ENCODE peak calls at places on chromosome 1, in nine cellular contexts. One of them, this sample, is unnamed.

GRCh38 chr1:1069061-1069710 is 4.9 kb downstream of the RNF223 start:
- DNase-seq in HCT116: peak; percentile 65
- DNase-seq in lower lobe of right lung: peak; percentile 82
- DNase-seq in cardiac muscle cell: peak; percentile 55
- DNase-seq in CD8-positive, alpha-beta T cell: peak; percentile 97
- DNase-seq in AG04450: no peak
- DNase-seq in astrocyte of the cerebellum: no peak
- DNase-seq in IMR-90: peak; percentile 40
- DNase-seq in esophagus squamous epithelium: no peak
- DNase-seq in this sample: peak; percentile 46

GRCh38 chr1:58782308-58783089 is 1.3 kb downstream of the JUN start:
- DNase-seq in HCT116: no peak
- DNase-seq in lower lobe of right lung: peak; percentile 81
- DNase-seq in cardiac muscle cell: peak; percentile 68
- DNase-seq in CD8-positive, alpha-beta T cell: peak; percentile 80
- DNase-seq in AG04450: no peak
- DNase-seq in astrocyte of the cerebellum: no peak
- DNase-seq in IMR-90: peak; percentile 22
- DNase-seq in esophagus squamous epithelium: peak; percentile 31
- DNase-seq in this sample: no peak

GRCh38 chr1:172530000-172530399 is 3.0 kb upstream of the SUCO start:
- DNase-seq in HCT116: no peak
- DNase-seq in lower lobe of right lung: no peak
- DNase-seq in cardiac muscle cell: no peak
- DNase-seq in CD8-positive, alpha-beta T cell: no peak
- DNase-seq in AG04450: no peak
- DNase-seq in astrocyte of the cerebellum: no peak
- DNase-seq in IMR-90: no peak
- DNase-seq in esophagus squamous epithelium: no peak
- DNase-seq in this sample: no peak

GRCh38 chr1:245526141-245526540 is 371.4 kb downstream of the KIF26B start:
- DNase-seq in HCT116: no peak
- DNase-seq in lower lobe of right lung: no peak
- DNase-seq in cardiac muscle cell: no peak
- DNase-seq in CD8-positive, alpha-beta T cell: no peak
- DNase-seq in AG04450: no peak
- DNase-seq in astrocyte of the cerebellum: no peak
- DNase-seq in IMR-90: no peak
- DNase-seq in esophagus squamous epithelium: no peak
- DNase-seq in this sample: no peak

GRCh38 chr1:169692766-169693460 is 18.5 kb downstream of the SELL start:
- DNase-seq in HCT116: no peak
- DNase-seq in lower lobe of right lung: no peak
- DNase-seq in cardiac muscle cell: no peak
- DNase-seq in CD8-positive, alpha-beta T cell: no peak
- DNase-seq in AG04450: no peak
- DNase-seq in astrocyte of the cerebellum: no peak
- DNase-seq in IMR-90: no peak
- DNase-seq in esophagus squamous epithelium: no peak
- DNase-seq in this sample: peak; percentile 37

GRCh38 chr1:31377361-31377863 is 4.5 kb upstream of the FABP3 start:
- DNase-seq in HCT116: no peak
- DNase-seq in lower lobe of right lung: no peak
- DNase-seq in cardiac muscle cell: no peak
- DNase-seq in CD8-positive, alpha-beta T cell: no peak
- DNase-seq in AG04450: no peak
- DNase-seq in astrocyte of the cerebellum: no peak
- DNase-seq in IMR-90: no peak
- DNase-seq in esophagus squamous epithelium: no peak
- DNase-seq in this sample: no peak

GRCh38 chr1:25702101-25702775 is 85.6 kb downstream of the MAN1C1 start:
- DNase-seq in HCT116: no peak
- DNase-seq in lower lobe of right lung: no peak
- DNase-seq in cardiac muscle cell: peak; percentile 50
- DNase-seq in CD8-positive, alpha-beta T cell: no peak
- DNase-seq in AG04450: no peak
- DNase-seq in astrocyte of the cerebellum: no peak
- DNase-seq in IMR-90: peak; percentile 57
- DNase-seq in esophagus squamous epithelium: no peak
- DNase-seq in this sample: no peak

GRCh38 chr1:31798086-31798432 is 17.8 kb downstream of the SPOCD1 start:
- DNase-seq in HCT116: no peak
- DNase-seq in lower lobe of right lung: no peak
- DNase-seq in cardiac muscle cell: no peak
- DNase-seq in CD8-positive, alpha-beta T cell: no peak
- DNase-seq in AG04450: no peak
- DNase-seq in astrocyte of the cerebellum: no peak
- DNase-seq in IMR-90: no peak
- DNase-seq in esophagus squamous epithelium: no peak
- DNase-seq in this sample: no peak

GRCh38 chr1:4973341-4973740 is 318.9 kb downstream of the AJAP1 start:
- DNase-seq in HCT116: no peak
- DNase-seq in lower lobe of right lung: no peak
- DNase-seq in cardiac muscle cell: no peak
- DNase-seq in CD8-positive, alpha-beta T cell: peak; percentile 23
- DNase-seq in AG04450: no peak
- DNase-seq in astrocyte of the cerebellum: no peak
- DNase-seq in IMR-90: no peak
- DNase-seq in esophagus squamous epithelium: no peak
- DNase-seq in this sample: no peak

GRCh38 chr1:160082487-160082886 is 1.1 kb downstream of the KCNJ9 start:
- DNase-seq in HCT116: no peak
- DNase-seq in lower lobe of right lung: no peak
- DNase-seq in cardiac muscle cell: no peak
- DNase-seq in CD8-positive, alpha-beta T cell: no peak
- DNase-seq in AG04450: no peak
- DNase-seq in astrocyte of the cerebellum: no peak
- DNase-seq in IMR-90: no peak
- DNase-seq in esophagus squamous epithelium: no peak
- DNase-seq in this sample: no peak

GRCh38 chr1:171113377-171113776 is 22.7 kb downstream of the FMO3 start:
- DNase-seq in HCT116: no peak
- DNase-seq in lower lobe of right lung: no peak
- DNase-seq in cardiac muscle cell: no peak
- DNase-seq in CD8-positive, alpha-beta T cell: no peak
- DNase-seq in AG04450: peak; percentile 13
- DNase-seq in astrocyte of the cerebellum: no peak
- DNase-seq in IMR-90: peak; percentile 31
- DNase-seq in esophagus squamous epithelium: no peak
- DNase-seq in this sample: no peak

GRCh38 chr1:228748431-228748830 is 13.2 kb downstream of the RHOU start:
- DNase-seq in HCT116: no peak
- DNase-seq in lower lobe of right lung: no peak
- DNase-seq in cardiac muscle cell: no peak
- DNase-seq in CD8-positive, alpha-beta T cell: no peak
- DNase-seq in AG04450: no peak
- DNase-seq in astrocyte of the cerebellum: no peak
- DNase-seq in IMR-90: no peak
- DNase-seq in esophagus squamous epithelium: no peak
- DNase-seq in this sample: no peak

GRCh38 chr1:96845464-96845863 is 123.9 kb downstream of the PTBP2 start:
- DNase-seq in HCT116: peak; percentile 15
- DNase-seq in lower lobe of right lung: no peak
- DNase-seq in cardiac muscle cell: peak; percentile 38
- DNase-seq in CD8-positive, alpha-beta T cell: no peak
- DNase-seq in AG04450: no peak
- DNase-seq in astrocyte of the cerebellum: no peak
- DNase-seq in IMR-90: no peak
- DNase-seq in esophagus squamous epithelium: no peak
- DNase-seq in this sample: no peak

GRCh38 chr1:44775930-44776748 is 799 bp downstream of the RPS8 start:
- DNase-seq in HCT116: no peak
- DNase-seq in lower lobe of right lung: no peak
- DNase-seq in cardiac muscle cell: peak; percentile 19
- DNase-seq in CD8-positive, alpha-beta T cell: no peak
- DNase-seq in AG04450: no peak
- DNase-seq in astrocyte of the cerebellum: no peak
- DNase-seq in IMR-90: no peak
- DNase-seq in esophagus squamous epithelium: no peak
- DNase-seq in this sample: no peak

GRCh38 chr1:223514644-223515043 is 121.4 kb downstream of the CCDC185 start:
- DNase-seq in HCT116: no peak
- DNase-seq in lower lobe of right lung: no peak
- DNase-seq in cardiac muscle cell: no peak
- DNase-seq in CD8-positive, alpha-beta T cell: no peak
- DNase-seq in AG04450: no peak
- DNase-seq in astrocyte of the cerebellum: no peak
- DNase-seq in IMR-90: no peak
- DNase-seq in esophagus squamous epithelium: no peak
- DNase-seq in this sample: no peak

GRCh38 chr1:164771568-164772350 is 212.8 kb downstream of the PBX1 start:
- DNase-seq in HCT116: no peak
- DNase-seq in lower lobe of right lung: no peak
- DNase-seq in cardiac muscle cell: peak; percentile 79
- DNase-seq in CD8-positive, alpha-beta T cell: no peak
- DNase-seq in AG04450: no peak
- DNase-seq in astrocyte of the cerebellum: no peak
- DNase-seq in IMR-90: peak; percentile 73
- DNase-seq in esophagus squamous epithelium: no peak
- DNase-seq in this sample: no peak

GRCh38 chr1:19450811-19451564 is 34.4 kb downstream of the CAPZB start:
- DNase-seq in HCT116: peak; percentile 37
- DNase-seq in lower lobe of right lung: no peak
- DNase-seq in cardiac muscle cell: peak; percentile 93
- DNase-seq in CD8-positive, alpha-beta T cell: no peak
- DNase-seq in AG04450: peak; percentile 94
- DNase-seq in astrocyte of the cerebellum: peak; percentile 96
- DNase-seq in IMR-90: peak; percentile 99
- DNase-seq in esophagus squamous epithelium: no peak
- DNase-seq in this sample: no peak

GRCh38 chr1:238690415-238690814 is 696.0 kb upstream of the CHRM3 start:
- DNase-seq in HCT116: no peak
- DNase-seq in lower lobe of right lung: no peak
- DNase-seq in cardiac muscle cell: peak; percentile 50
- DNase-seq in CD8-positive, alpha-beta T cell: no peak
- DNase-seq in AG04450: no peak
- DNase-seq in astrocyte of the cerebellum: no peak
- DNase-seq in IMR-90: peak; percentile 35
- DNase-seq in esophagus squamous epithelium: no peak
- DNase-seq in this sample: no peak

GRCh38 chr1:3069491-3070303 is 694 bp downstream of the PRDM16 start:
- DNase-seq in HCT116: peak; percentile 26
- DNase-seq in lower lobe of right lung: peak; percentile 55
- DNase-seq in cardiac muscle cell: peak; percentile 65
- DNase-seq in CD8-positive, alpha-beta T cell: no peak
- DNase-seq in AG04450: no peak
- DNase-seq in astrocyte of the cerebellum: peak; percentile 28
- DNase-seq in IMR-90: peak; percentile 19
- DNase-seq in esophagus squamous epithelium: no peak
- DNase-seq in this sample: no peak

DNA sequence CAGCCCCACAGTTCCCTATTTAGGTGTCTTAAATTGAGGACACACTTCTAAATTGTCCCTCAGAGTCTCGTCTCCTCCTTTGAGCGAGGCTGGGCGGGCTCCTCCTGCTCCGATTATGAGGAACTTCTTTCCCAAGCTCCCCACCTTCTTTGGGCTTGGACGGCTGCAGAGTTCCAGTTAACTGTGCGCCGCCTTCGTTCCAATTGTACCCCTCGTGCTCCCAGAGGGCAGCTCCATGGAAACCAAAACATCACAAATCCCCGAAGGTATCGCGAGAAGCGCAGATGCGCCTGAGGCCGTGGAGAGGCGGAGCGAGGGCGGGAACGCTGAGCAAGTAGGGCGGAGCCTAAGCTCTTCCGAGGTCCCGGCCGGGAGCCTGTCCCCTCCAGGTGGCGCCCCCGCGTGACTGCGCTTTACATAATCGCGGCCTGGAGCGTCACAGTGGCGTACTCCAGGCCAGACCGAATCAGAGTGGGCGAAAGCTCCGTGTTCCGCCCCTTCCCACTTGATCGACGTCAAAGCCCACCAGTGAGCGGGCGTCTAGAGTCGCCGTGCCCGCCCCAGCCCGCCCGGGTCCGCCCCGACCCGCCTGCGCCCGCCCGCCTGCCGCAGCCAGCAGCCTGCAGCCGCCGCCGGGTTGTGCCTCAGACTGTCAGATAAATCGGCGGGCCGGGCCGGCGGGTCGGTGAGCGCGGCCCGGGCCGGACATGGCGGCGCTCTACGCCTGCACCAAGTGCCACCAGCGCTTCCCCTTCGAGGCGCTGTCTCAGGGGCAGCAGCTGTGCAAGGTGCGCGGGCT is at the start of gene FAM76A:
- DNase-seq in HCT116: peak; percentile 98
- DNase-seq in lower lobe of right lung: peak; percentile 100
- DNase-seq in cardiac muscle cell: peak; percentile 100
- DNase-seq in CD8-positive, alpha-beta T cell: peak; percentile 100
- DNase-seq in AG04450: peak; percentile 99
- DNase-seq in astrocyte of the cerebellum: peak; percentile 98
- DNase-seq in IMR-90: peak; percentile 99
- DNase-seq in esophagus squamous epithelium: peak; percentile 96
- DNase-seq in this sample: peak; percentile 95
- TF ChIP-seq CTCF in HCT116: no peak
- TF ChIP-seq CTCF in lower lobe of right lung: peak; percentile 66
- TF ChIP-seq CTCF in cardiac muscle cell: peak; percentile 55
- TF ChIP-seq CTCF in CD8-positive, alpha-beta T cell: peak; percentile 25
- TF ChIP-seq CTCF in AG04450: peak; percentile 46
- TF ChIP-seq CTCF in astrocyte of the cerebellum: peak; percentile 47
- TF ChIP-seq CTCF in IMR-90: peak; percentile 63
- TF ChIP-seq CTCF in esophagus squamous epithelium: peak; percentile 43
- TF ChIP-seq CTCF in this sample: peak; percentile 30

GRCh38 chr1:241637046-241637590 is 3.1 kb downstream of the CHML start:
- DNase-seq in HCT116: no peak
- DNase-seq in lower lobe of right lung: no peak
- DNase-seq in cardiac muscle cell: peak; percentile 31
- DNase-seq in CD8-positive, alpha-beta T cell: no peak
- DNase-seq in AG04450: no peak
- DNase-seq in astrocyte of the cerebellum: no peak
- DNase-seq in IMR-90: peak; percentile 25
- DNase-seq in esophagus squamous epithelium: no peak
- DNase-seq in this sample: no peak
- H3K4me3 ChIP-seq in HCT116: no peak overlapping the region
- H3K4me3 ChIP-seq in lower lobe of right lung: no peak overlapping the region
- H3K4me3 ChIP-seq in cardiac muscle cell: no peak overlapping the region
- H3K4me3 ChIP-seq in CD8-positive, alpha-beta T cell: no peak overlapping the region
- H3K4me3 ChIP-seq in AG04450: peak overlapping the region; percentile 95
- H3K4me3 ChIP-seq in astrocyte of the cerebellum: no peak overlapping the region
- H3K4me3 ChIP-seq in IMR-90: peak overlapping the region; percentile 27
- H3K4me3 ChIP-seq in esophagus squamous epithelium: no peak overlapping the region
- H3K4me3 ChIP-seq in this sample: no peak overlapping the region

DNA sequence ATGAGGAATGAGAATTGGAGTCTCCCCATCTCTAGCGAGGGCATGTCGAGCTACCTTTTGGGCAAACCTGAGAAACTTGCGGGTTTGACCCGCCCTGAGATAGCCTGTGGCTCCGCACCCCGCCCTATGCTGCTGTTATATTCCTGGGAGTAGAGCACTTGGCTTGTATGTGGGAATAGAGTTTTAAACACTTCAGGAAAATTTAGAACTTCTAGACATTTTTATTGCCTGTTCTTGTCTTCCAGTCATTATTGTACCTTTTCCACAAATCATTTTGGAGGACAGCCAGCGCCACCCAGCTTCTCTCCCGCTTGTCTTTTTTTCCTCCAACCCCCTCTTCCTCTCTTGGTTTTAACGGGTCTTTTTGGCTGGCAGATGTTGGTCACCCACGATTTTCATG is 739 bp downstream of the GNPAT start:
- DNase-seq in HCT116: no peak
- DNase-seq in lower lobe of right lung: no peak
- DNase-seq in cardiac muscle cell: peak; percentile 2
- DNase-seq in CD8-positive, alpha-beta T cell: no peak
- DNase-seq in AG04450: no peak
- DNase-seq in astrocyte of the cerebellum: no peak
- DNase-seq in IMR-90: no peak
- DNase-seq in esophagus squamous epithelium: no peak
- DNase-seq in this sample: no peak
- TF ChIP-seq CTCF in HCT116: no peak
- TF ChIP-seq CTCF in lower lobe of right lung: no peak
- TF ChIP-seq CTCF in cardiac muscle cell: no peak
- TF ChIP-seq CTCF in CD8-positive, alpha-beta T cell: no peak
- TF ChIP-seq CTCF in AG04450: no peak
- TF ChIP-seq CTCF in astrocyte of the cerebellum: no peak
- TF ChIP-seq CTCF in IMR-90: no peak
- TF ChIP-seq CTCF in esophagus squamous epithelium: no peak
- TF ChIP-seq CTCF in this sample: no peak

GRCh38 chr1:178094752-178095645 is 1.1 kb downstream of the RASAL2 start:
- DNase-seq in HCT116: no peak
- DNase-seq in lower lobe of right lung: no peak
- DNase-seq in cardiac muscle cell: peak; percentile 46
- DNase-seq in CD8-positive, alpha-beta T cell: no peak
- DNase-seq in AG04450: no peak
- DNase-seq in astrocyte of the cerebellum: peak; percentile 75
- DNase-seq in IMR-90: no peak
- DNase-seq in esophagus squamous epithelium: no peak
- DNase-seq in this sample: no peak
- H3K4me3 ChIP-seq in HCT116: peak overlapping the region; percentile 68
- H3K4me3 ChIP-seq in lower lobe of right lung: peak overlapping the region; percentile 97
- H3K4me3 ChIP-seq in cardiac muscle cell: peak overlapping the region; percentile 75
- H3K4me3 ChIP-seq in CD8-positive, alpha-beta T cell: no peak overlapping the region
- H3K4me3 ChIP-seq in AG04450: peak overlapping the region; percentile 88
- H3K4me3 ChIP-seq in astrocyte of the cerebellum: peak overlapping the region; percentile 73
- H3K4me3 ChIP-seq in IMR-90: peak overlapping the region; percentile 77
- H3K4me3 ChIP-seq in esophagus squamous epithelium: peak overlapping the region; percentile 88
- H3K4me3 ChIP-seq in this sample: no peak overlapping the region

This sample was measured in GM12864.